ENCODE peak calls at places on chromosomes 13 and 19, in seven cellular contexts. One of them, this sample, is unnamed.

GRCh38 chr13:49071341-49071937 is 95.7 kb downstream of the FNDC3A start:
- DNase-seq in activated CD4-positive, alpha-beta T cell treated with anti-CD3 and anti-CD28 coated beads for 48 hours: no peak
- DNase-seq in DMS53: no peak
- DNase-seq in NCI-H187: no peak
- DNase-seq in dermis microvascular lymphatic vessel endothelial cell: no peak
- DNase-seq in stimulated activated CD4-positive, alpha-beta T cell treated with anti-CD3 and anti-CD28 coated beads, Interleukin-15, amount 100 ng/mL, for 48 hours: no peak
- DNase-seq in mammary epithelial cell: no peak
- DNase-seq in this sample: no peak

GRCh38 chr19:55668603-55669348 is 6.2 kb upstream of the EPN1 start:
- DNase-seq in activated CD4-positive, alpha-beta T cell treated with anti-CD3 and anti-CD28 coated beads for 48 hours: no peak
- DNase-seq in mammary epithelial cell: no peak
- DNase-seq in dermis microvascular lymphatic vessel endothelial cell: no peak
- DNase-seq in NCI-H187: no peak
- DNase-seq in stimulated activated CD4-positive, alpha-beta T cell treated with anti-CD3 and anti-CD28 coated beads, Interleukin-15, amount 100 ng/mL, for 48 hours: no peak
- DNase-seq in DMS53: no peak
- DNase-seq in this sample: no peak

GRCh38 chr19:56718231-56718630 is 46.7 kb upstream of the ZNF835 start:
- DNase-seq in DMS53: no peak
- DNase-seq in activated CD4-positive, alpha-beta T cell treated with anti-CD3 and anti-CD28 coated beads for 48 hours: no peak
- DNase-seq in NCI-H187: no peak
- DNase-seq in mammary epithelial cell: no peak
- DNase-seq in dermis microvascular lymphatic vessel endothelial cell: no peak
- DNase-seq in stimulated activated CD4-positive, alpha-beta T cell treated with anti-CD3 and anti-CD28 coated beads, Interleukin-15, amount 100 ng/mL, for 48 hours: no peak
- DNase-seq in this sample: no peak

GRCh38 chr19:1747285-1748114 is 5.8 kb upstream of the ONECUT3 start:
- DNase-seq in mammary epithelial cell: peak; percentile 99
- DNase-seq in stimulated activated CD4-positive, alpha-beta T cell treated with anti-CD3 and anti-CD28 coated beads, Interleukin-15, amount 100 ng/mL, for 48 hours: no peak
- DNase-seq in DMS53: peak; percentile 40
- DNase-seq in activated CD4-positive, alpha-beta T cell treated with anti-CD3 and anti-CD28 coated beads for 48 hours: peak; percentile 45
- DNase-seq in dermis microvascular lymphatic vessel endothelial cell: peak; percentile 33
- DNase-seq in NCI-H187: no peak
- DNase-seq in this sample: peak; percentile 48

GRCh38 chr13:36323951-36324566 is 22.1 kb downstream of the SPART start:
- DNase-seq in stimulated activated CD4-positive, alpha-beta T cell treated with anti-CD3 and anti-CD28 coated beads, Interleukin-15, amount 100 ng/mL, for 48 hours: no peak
- DNase-seq in activated CD4-positive, alpha-beta T cell treated with anti-CD3 and anti-CD28 coated beads for 48 hours: no peak
- DNase-seq in DMS53: no peak
- DNase-seq in dermis microvascular lymphatic vessel endothelial cell: no peak
- DNase-seq in NCI-H187: no peak
- DNase-seq in mammary epithelial cell: no peak
- DNase-seq in this sample: no peak

GRCh38 chr13:111853766-111854165 is 213.2 kb upstream of the SOX1 start:
- DNase-seq in stimulated activated CD4-positive, alpha-beta T cell treated with anti-CD3 and anti-CD28 coated beads, Interleukin-15, amount 100 ng/mL, for 48 hours: no peak
- DNase-seq in activated CD4-positive, alpha-beta T cell treated with anti-CD3 and anti-CD28 coated beads for 48 hours: no peak
- DNase-seq in dermis microvascular lymphatic vessel endothelial cell: no peak
- DNase-seq in NCI-H187: peak; percentile 97
- DNase-seq in DMS53: no peak
- DNase-seq in mammary epithelial cell: no peak
- DNase-seq in this sample: peak; percentile 97

GRCh38 chr13:110915874-110916670 is 1.2 kb upstream of the ANKRD10 start:
- DNase-seq in DMS53: peak; percentile 33
- DNase-seq in activated CD4-positive, alpha-beta T cell treated with anti-CD3 and anti-CD28 coated beads for 48 hours: no peak
- DNase-seq in stimulated activated CD4-positive, alpha-beta T cell treated with anti-CD3 and anti-CD28 coated beads, Interleukin-15, amount 100 ng/mL, for 48 hours: no peak
- DNase-seq in mammary epithelial cell: peak; percentile 64
- DNase-seq in dermis microvascular lymphatic vessel endothelial cell: peak; percentile 9
- DNase-seq in NCI-H187: no peak
- DNase-seq in this sample: no peak

GRCh38 chr13:96086736-96087135 is 3.2 kb upstream of the HS6ST3 start:
- DNase-seq in dermis microvascular lymphatic vessel endothelial cell: no peak
- DNase-seq in activated CD4-positive, alpha-beta T cell treated with anti-CD3 and anti-CD28 coated beads for 48 hours: no peak
- DNase-seq in DMS53: no peak
- DNase-seq in NCI-H187: no peak
- DNase-seq in mammary epithelial cell: no peak
- DNase-seq in stimulated activated CD4-positive, alpha-beta T cell treated with anti-CD3 and anti-CD28 coated beads, Interleukin-15, amount 100 ng/mL, for 48 hours: no peak
- DNase-seq in this sample: no peak

GRCh38 chr19:418761-419632 is 10.1 kb upstream of the C2CD4C start:
- DNase-seq in dermis microvascular lymphatic vessel endothelial cell: peak; percentile 36
- DNase-seq in NCI-H187: no peak
- DNase-seq in activated CD4-positive, alpha-beta T cell treated with anti-CD3 and anti-CD28 coated beads for 48 hours: no peak
- DNase-seq in mammary epithelial cell: no peak
- DNase-seq in DMS53: no peak
- DNase-seq in stimulated activated CD4-positive, alpha-beta T cell treated with anti-CD3 and anti-CD28 coated beads, Interleukin-15, amount 100 ng/mL, for 48 hours: no peak
- DNase-seq in this sample: no peak

GRCh38 chr13:52850396-52851152 is 2.1 kb upstream of the PCDH8 start:
- DNase-seq in activated CD4-positive, alpha-beta T cell treated with anti-CD3 and anti-CD28 coated beads for 48 hours: peak; percentile 68
- DNase-seq in dermis microvascular lymphatic vessel endothelial cell: peak; percentile 43
- DNase-seq in mammary epithelial cell: peak; percentile 42
- DNase-seq in stimulated activated CD4-positive, alpha-beta T cell treated with anti-CD3 and anti-CD28 coated beads, Interleukin-15, amount 100 ng/mL, for 48 hours: no peak
- DNase-seq in NCI-H187: peak; percentile 80
- DNase-seq in DMS53: peak; percentile 92
- DNase-seq in this sample: peak; percentile 93

GRCh38 chr13:110015253-110015652 is 228.9 kb upstream of the IRS2 start:
- DNase-seq in NCI-H187: no peak
- DNase-seq in DMS53: peak; percentile 84
- DNase-seq in mammary epithelial cell: peak; percentile 56
- DNase-seq in activated CD4-positive, alpha-beta T cell treated with anti-CD3 and anti-CD28 coated beads for 48 hours: no peak
- DNase-seq in dermis microvascular lymphatic vessel endothelial cell: peak; percentile 9
- DNase-seq in stimulated activated CD4-positive, alpha-beta T cell treated with anti-CD3 and anti-CD28 coated beads, Interleukin-15, amount 100 ng/mL, for 48 hours: no peak
- DNase-seq in this sample: no peak

GRCh38 chr13:82688400-82688999 is 1193.8 kb downstream of the SLITRK1 start:
- DNase-seq in DMS53: peak; percentile 9
- DNase-seq in NCI-H187: no peak
- DNase-seq in mammary epithelial cell: peak; percentile 12
- DNase-seq in stimulated activated CD4-positive, alpha-beta T cell treated with anti-CD3 and anti-CD28 coated beads, Interleukin-15, amount 100 ng/mL, for 48 hours: no peak
- DNase-seq in activated CD4-positive, alpha-beta T cell treated with anti-CD3 and anti-CD28 coated beads for 48 hours: no peak
- DNase-seq in dermis microvascular lymphatic vessel endothelial cell: no peak
- DNase-seq in this sample: no peak

GRCh38 chr19:43820861-43821215 is 6.3 kb upstream of the ZNF283 start:
- DNase-seq in activated CD4-positive, alpha-beta T cell treated with anti-CD3 and anti-CD28 coated beads for 48 hours: no peak
- DNase-seq in dermis microvascular lymphatic vessel endothelial cell: no peak
- DNase-seq in stimulated activated CD4-positive, alpha-beta T cell treated with anti-CD3 and anti-CD28 coated beads, Interleukin-15, amount 100 ng/mL, for 48 hours: no peak
- DNase-seq in NCI-H187: no peak
- DNase-seq in mammary epithelial cell: no peak
- DNase-seq in DMS53: no peak
- DNase-seq in this sample: no peak

GRCh38 chr19:38949580-38950367 is 19.0 kb downstream of the MRPS12 start:
- DNase-seq in dermis microvascular lymphatic vessel endothelial cell: peak; percentile 88
- DNase-seq in NCI-H187: no peak
- DNase-seq in mammary epithelial cell: peak; percentile 54
- DNase-seq in stimulated activated CD4-positive, alpha-beta T cell treated with anti-CD3 and anti-CD28 coated beads, Interleukin-15, amount 100 ng/mL, for 48 hours: peak; percentile 78
- DNase-seq in activated CD4-positive, alpha-beta T cell treated with anti-CD3 and anti-CD28 coated beads for 48 hours: peak; percentile 94
- DNase-seq in DMS53: peak; percentile 90
- DNase-seq in this sample: peak; percentile 88

GRCh38 chr13:47454986-47455385 is 546.1 kb downstream of the SUCLA2 start:
- DNase-seq in mammary epithelial cell: no peak
- DNase-seq in activated CD4-positive, alpha-beta T cell treated with anti-CD3 and anti-CD28 coated beads for 48 hours: no peak
- DNase-seq in stimulated activated CD4-positive, alpha-beta T cell treated with anti-CD3 and anti-CD28 coated beads, Interleukin-15, amount 100 ng/mL, for 48 hours: no peak
- DNase-seq in DMS53: no peak
- DNase-seq in NCI-H187: no peak
- DNase-seq in dermis microvascular lymphatic vessel endothelial cell: no peak
- DNase-seq in this sample: no peak

GRCh38 chr13:113441661-113442060 is 11.6 kb downstream of the ADPRHL1 start:
- DNase-seq in dermis microvascular lymphatic vessel endothelial cell: no peak
- DNase-seq in DMS53: no peak
- DNase-seq in mammary epithelial cell: no peak
- DNase-seq in activated CD4-positive, alpha-beta T cell treated with anti-CD3 and anti-CD28 coated beads for 48 hours: no peak
- DNase-seq in NCI-H187: no peak
- DNase-seq in stimulated activated CD4-positive, alpha-beta T cell treated with anti-CD3 and anti-CD28 coated beads, Interleukin-15, amount 100 ng/mL, for 48 hours: no peak
- DNase-seq in this sample: no peak

GRCh38 chr13:24053505-24054251 is 106.8 kb upstream of the SPATA13 start:
- DNase-seq in dermis microvascular lymphatic vessel endothelial cell: peak; percentile 68
- DNase-seq in stimulated activated CD4-positive, alpha-beta T cell treated with anti-CD3 and anti-CD28 coated beads, Interleukin-15, amount 100 ng/mL, for 48 hours: peak; percentile 52
- DNase-seq in activated CD4-positive, alpha-beta T cell treated with anti-CD3 and anti-CD28 coated beads for 48 hours: peak; percentile 76
- DNase-seq in DMS53: peak; percentile 95
- DNase-seq in mammary epithelial cell: peak; percentile 74
- DNase-seq in NCI-H187: peak; percentile 1
- DNase-seq in this sample: peak; percentile 87

This sample was measured in NCI-H69.